ENCODE peak calls at places on chromosome 17, in seven cellular contexts. D, X, W, O, N, H and U are unnamed samples.
A peak's percentile ranks its signal among the peaks of the same experiment; 100 is the strongest.

GRCh38 chr17:29019475-29020181 is 13.8 kb upstream of the SEZ6 start:
- DNase-seq in D (no peak), X (peak; percentile 31), W (no peak), O (no peak), N (no peak), H (peak; percentile 54), U (no peak)

GRCh38 chr17:73271078-73271477 is 9.4 kb upstream of the CPSF4L start:
- DNase-seq in D (peak; percentile 95), X (no peak), W (peak; percentile 51), O (no peak), N (no peak), H (no peak), U (peak; percentile 85)

GRCh38 chr17:72587156-72587555 is 466.3 kb downstream of the SOX9 start:
- DNase-seq in D (no peak), X (no peak), W (no peak), O (no peak), N (no peak), H (no peak), U (no peak)

GRCh38 chr17:57906910-57907309 is 48.3 kb downstream of the CUEDC1 start:
- DNase-seq in D (peak; percentile 14), X (no peak), W (no peak), O (no peak), N (no peak), H (no peak), U (no peak)

GRCh38 chr17:37301288-37301687 is 74.5 kb upstream of the C17orf78 start:
- DNase-seq in D (no peak), X (no peak), W (no peak), O (peak; percentile 54), N (no peak), H (no peak), U (no peak)

GRCh38 chr17:71959129-71959528 is 161.7 kb upstream of the SOX9 start:
- DNase-seq in D (peak; percentile 26), X (no peak), W (no peak), O (peak; percentile 27), N (no peak), H (no peak), U (no peak)

GRCh38 chr17:32519769-32520701 is 33.2 kb downstream of the CDK5R1 start:
- DNase-seq in D (peak; percentile 65), X (peak; percentile 30), W (no peak), O (peak; percentile 16), N (no peak), H (peak; percentile 14), U (peak; percentile 67)

GRCh38 chr17:82528484-82529265 is 9.1 kb downstream of the FOXK2 start:
- DNase-seq in D (peak; percentile 35), X (peak; percentile 33), W (no peak), O (peak; percentile 12), N (no peak), H (peak; percentile 21), U (no peak)

GRCh38 chr17:40425741-40426140 is 8.0 kb upstream of the TOP2A start:
- DNase-seq in D (no peak), X (no peak), W (no peak), O (no peak), N (no peak), H (no peak), U (no peak)

GRCh38 chr17:15351925-15352324 is 10.5 kb upstream of the TEKT3 start:
- DNase-seq in D (no peak), X (no peak), W (no peak), O (peak; percentile 87), N (peak; percentile 63), H (no peak), U (no peak)

GRCh38 chr17:81129289-81129688 is 36.0 kb upstream of the PVALEF start:
- DNase-seq in D (no peak), X (no peak), W (no peak), O (no peak), N (no peak), H (no peak), U (no peak)

GRCh38 chr17:47946929-47947397 is 5.6 kb downstream of the PNPO start:
- DNase-seq in D (peak; percentile 89), X (peak; percentile 92), W (peak; percentile 67), O (peak; percentile 78), N (no peak), H (peak; percentile 69), U (peak; percentile 88)

GRCh38 chr17:62105361-62105760 is 40.3 kb upstream of the MED13 start:
- DNase-seq in D (no peak), X (no peak), W (no peak), O (no peak), N (no peak), H (no peak), U (no peak)

GRCh38 chr17:55480907-55481306 is 30.3 kb downstream of the SMIM36 start:
- DNase-seq in D (no peak), X (no peak), W (no peak), O (no peak), N (no peak), H (no peak), U (no peak)

GRCh38 chr17:45101883-45102811 is 30.2 kb downstream of the PLCD3 start:
- DNase-seq in D (no peak), X (no peak), W (no peak), O (no peak), N (no peak), H (no peak), U (no peak)

GRCh38 chr17:78241277-78242023 is 10.0 kb downstream of the TMEM235 start:
- DNase-seq in D (peak; percentile 67), X (no peak), W (no peak), O (peak; percentile 40), N (no peak), H (no peak), U (no peak)

GRCh38 chr17:80833952-80834895 is 157.4 kb upstream of the CHMP6 start:
- DNase-seq in D (no peak), X (no peak), W (no peak), O (peak; percentile 81), N (peak; percentile 54), H (no peak), U (no peak)

GRCh38 chr17:44197980-44198720 is 1.5 kb downstream of the ATXN7L3 start:
- DNase-seq in D (peak; percentile 85), X (no peak), W (peak; percentile 85), O (peak; percentile 53), N (no peak), H (no peak), U (peak; percentile 69)

GRCh38 chr17:6435968-6436367 is 1.0 kb upstream of the AIPL1 start:
- DNase-seq in D (peak; percentile 67), X (peak; percentile 69), W (no peak), O (peak; percentile 77), N (peak; percentile 29), H (peak; percentile 76), U (peak; percentile 84)

GRCh38 chr17:7043195-7043543 is 723 bp downstream of the SLC16A11 start:
- DNase-seq in D (no peak), X (no peak), W (no peak), O (no peak), N (no peak), H (no peak), U (no peak)

GRCh38 chr17:71631483-71631882 is 489.3 kb upstream of the SOX9 start:
- DNase-seq in D (no peak), X (no peak), W (no peak), O (peak; percentile 16), N (no peak), H (no peak), U (no peak)

GRCh38 chr17:6478486-6478885 is 34.2 kb downstream of the PIMREG start:
- DNase-seq in D (no peak), X (no peak), W (no peak), O (no peak), N (no peak), H (no peak), U (no peak)

GRCh38 chr17:9924735-9925191 is 19.7 kb upstream of the RCVRN start:
- DNase-seq in D (peak; percentile 73), X (no peak), W (peak; percentile 18), O (peak; percentile 83), N (peak; percentile 20), H (peak; percentile 45), U (peak; percentile 75)

GRCh38 chr17:50637829-50638571 is 3.3 kb downstream of the ABCC3 start:
- DNase-seq in D (no peak), X (no peak), W (no peak), O (no peak), N (no peak), H (no peak), U (no peak)

GRCh38 chr17:17938388-17939107 is 33.7 kb downstream of the TOM1L2 start:
- DNase-seq in D (peak; percentile 80), X (no peak), W (no peak), O (no peak), N (no peak), H (no peak), U (no peak)

GRCh38 chr17:5344914-5345313 is 62.8 kb downstream of the RABEP1 start:
- DNase-seq in D (no peak), X (no peak), W (no peak), O (no peak), N (no peak), H (no peak), U (no peak)
- TF ChIP-seq CTCF in D (no peak), X (no peak), W (no peak), O (no peak), N (no peak), H (no peak), U (no peak)

GRCh38 chr17:16584273-16584995 is 15.4 kb upstream of the ZNF287 start:
- DNase-seq in D (peak; percentile 62), X (peak; percentile 94), W (no peak), O (peak; percentile 93), N (peak; percentile 50), H (peak; percentile 90), U (peak; percentile 86)
- TF ChIP-seq CTCF in D (peak; percentile 42), X (peak; percentile 87), W (no peak), O (peak; percentile 96), N (peak; percentile 94), H (peak; percentile 87), U (peak; percentile 87)

DNA sequence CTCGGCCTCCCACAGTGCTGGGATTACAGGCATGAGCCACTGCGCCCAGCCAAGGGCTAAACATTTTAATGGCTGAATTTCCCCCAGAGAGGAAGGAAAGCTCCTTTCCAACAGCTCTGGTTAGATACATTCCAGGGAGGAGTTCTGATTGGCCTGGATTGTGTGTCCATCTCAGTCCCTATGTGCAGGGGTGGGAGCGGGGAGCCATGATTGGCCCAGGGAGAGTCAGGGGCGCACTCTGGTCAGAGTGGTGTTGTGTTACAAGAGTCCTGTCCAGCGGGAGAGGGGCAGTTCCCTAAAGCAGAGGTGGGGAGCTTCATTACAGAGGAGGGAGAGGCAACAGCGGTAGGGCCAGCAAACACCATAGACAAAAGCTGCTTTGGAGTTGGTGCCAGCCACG is 75.0 kb downstream of the RAP1GAP2 start:
- DNase-seq in D (no peak), X (no peak), W (no peak), O (no peak), N (no peak), H (peak; percentile 53), U (no peak)
- TF ChIP-seq CTCF in D (no peak), X (no peak), W (no peak), O (no peak), N (no peak), H (no peak), U (no peak)

DNA sequence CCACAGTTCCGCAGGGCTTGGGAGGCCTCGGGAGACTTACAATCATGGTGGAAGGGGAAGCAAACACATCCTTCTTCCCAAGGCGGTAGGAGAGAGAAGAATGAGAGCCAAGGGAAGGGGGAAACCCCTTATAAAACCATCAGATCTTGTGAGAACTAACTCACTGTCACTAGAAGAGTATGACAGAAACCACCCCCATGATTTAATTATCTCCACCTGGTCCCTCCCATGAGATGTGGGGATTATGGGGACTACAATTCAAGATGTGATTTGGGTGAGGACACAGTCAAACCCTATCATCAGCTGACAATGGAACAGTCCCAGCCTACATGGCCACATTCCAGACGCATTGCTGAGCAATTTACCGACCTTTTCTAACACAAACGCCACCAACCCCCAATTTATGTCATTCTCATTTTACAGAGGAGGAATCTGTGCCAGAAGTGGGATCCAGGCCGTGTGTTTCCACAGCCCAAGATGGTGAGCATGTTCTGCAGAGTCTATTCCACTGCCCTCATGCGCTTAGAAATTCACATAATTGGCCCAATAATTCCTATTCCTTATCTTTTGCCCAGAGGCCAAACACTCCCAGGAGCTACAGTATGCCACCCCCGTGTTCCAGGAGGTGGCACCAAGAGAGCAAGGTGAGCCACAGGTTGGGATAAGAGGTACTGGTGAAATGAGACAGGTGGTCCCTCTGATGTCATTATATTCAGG is 17.3 kb downstream of the MILR1 start:
- DNase-seq in D (no peak), X (no peak), W (no peak), O (no peak), N (no peak), H (no peak), U (no peak)
- TF ChIP-seq CTCF in D (no peak), X (no peak), W (no peak), O (no peak), N (no peak), H (no peak), U (no peak)